ENCODE peak calls at places on chromosomes 5 and 9, in four cellular contexts. T, O, B and S are unnamed samples.

GRCh38 chr5:124948062-124948753 is 201.8 kb upstream of the ZNF608 start:
- DNase-seq in T (no peak), O (peak), B (no peak), S (no peak)

GRCh38 chr9:26685857-26686256 is 206.7 kb downstream of the CAAP1 start:
- DNase-seq in T (no peak), O (no peak), B (peak), S (no peak)

GRCh38 chr9:136231478-136232297 is 13.9 kb downstream of the QSOX2 start:
- DNase-seq in T (no peak), O (no peak), B (no peak), S (no peak)

GRCh38 chr5:87147441-87147840 is 120.2 kb upstream of the RASA1 start:
- DNase-seq in T (no peak), O (peak), B (peak), S (no peak)

GRCh38 chr5:134097221-134097620 is 17.3 kb upstream of the TCF7 start:
- DNase-seq in T (no peak), O (no peak), B (no peak), S (no peak)

GRCh38 chr5:103849934-103850333 is 287.3 kb upstream of the NUDT12 start:
- DNase-seq in T (no peak), O (peak), B (peak), S (no peak)

GRCh38 chr9:2597483-2597882 is 24.1 kb upstream of the VLDLR start:
- DNase-seq in T (no peak), O (no peak), B (peak), S (no peak)

GRCh38 chr5:156534906-156535305 is 207.9 kb downstream of the SGCD start:
- DNase-seq in T (no peak), O (no peak), B (peak), S (no peak)

GRCh38 chr5:173474881-173475287 is 141.6 kb downstream of the BOD1 start:
- DNase-seq in T (no peak), O (peak), B (peak), S (no peak)

GRCh38 chr5:57595530-57596098 is 113.0 kb upstream of the ACTBL2 start:
- DNase-seq in T (no peak), O (no peak), B (no peak), S (no peak)

GRCh38 chr5:162990856-162991497 is 446.4 kb upstream of the CCNG1 start:
- DNase-seq in T (no peak), O (no peak), B (no peak), S (no peak)

GRCh38 chr5:17154211-17154996 is 63.0 kb upstream of the BASP1 start:
- DNase-seq in T (no peak), O (no peak), B (peak), S (no peak)

GRCh38 chr5:173278172-173278571 is 43.2 kb upstream of the NKX2-5 start:
- DNase-seq in T (no peak), O (no peak), B (no peak), S (no peak)

GRCh38 chr9:76107487-76107886 is 217.0 kb downstream of the PCSK5 start:
- DNase-seq in T (no peak), O (no peak), B (no peak), S (no peak)

GRCh38 chr5:148005788-148006520 is 57.8 kb upstream of the SPINK5 start:
- DNase-seq in T (no peak), O (no peak), B (peak), S (peak)

GRCh38 chr9:87029904-87030303 is 82.6 kb upstream of the GAS1 start:
- DNase-seq in T (no peak), O (no peak), B (no peak), S (no peak)

GRCh38 chr9:129069128-129069824 is 11.6 kb upstream of the DOLPP1 start:
- DNase-seq in T (no peak), O (no peak), B (no peak), S (no peak)

GRCh38 chr9:125486576-125486975 is 220.4 kb downstream of the MAPKAP1 start:
- DNase-seq in T (no peak), O (no peak), B (no peak), S (no peak)

GRCh38 chr5:110880413-110880812 is 141.6 kb downstream of the SLC25A46 start:
- DNase-seq in T (no peak), O (peak), B (peak), S (no peak)

GRCh38 chr5:149598966-149599365 is 17.7 kb downstream of the ARHGEF37 start:
- DNase-seq in T (no peak), O (no peak), B (no peak), S (no peak)

GRCh38 chr5:93281980-93282772 is 298.8 kb downstream of the NR2F1-AS1 start:
- DNase-seq in T (no peak), O (no peak), B (no peak), S (no peak)

GRCh38 chr5:93017854-93018253 is 563.2 kb downstream of the NR2F1-AS1 start:
- DNase-seq in T (no peak), O (peak), B (peak), S (no peak)

GRCh38 chr5:129971684-129972083 is 67.4 kb downstream of the CHSY3 start:
- DNase-seq in T (no peak), O (peak), B (no peak), S (no peak)

GRCh38 chr9:6566409-6567139 is 79.0 kb downstream of the GLDC start:
- DNase-seq in T (no peak), O (peak), B (peak), S (no peak)

GRCh38 chr5:71932131-71932635 is 175.1 kb upstream of the MAP1B start:
- DNase-seq in T (no peak), O (peak), B (peak), S (no peak)

GRCh38 chr5:122101636-122102285 is 23.7 kb upstream of the LOX start:
- DNase-seq in T (no peak), O (peak), B (peak), S (no peak)

GRCh38 chr9:134551657-134552348 is 89.8 kb upstream of the COL5A1 start:
- DNase-seq in T (no peak), O (peak), B (peak), S (no peak)

GRCh38 chr5:21154526-21154925 is 1166.5 kb upstream of the CDH18 start:
- DNase-seq in T (no peak), O (no peak), B (no peak), S (no peak)

GRCh38 chr5:27906911-27907590 is 868.7 kb upstream of the CDH9 start:
- DNase-seq in T (no peak), O (no peak), B (no peak), S (no peak)

GRCh38 chr5:106510321-106510720 is 1160.4 kb downstream of the EFNA5 start:
- DNase-seq in T (no peak), O (no peak), B (no peak), S (no peak)

GRCh38 chr5:67058998-67059746 is 137.4 kb downstream of the CD180 start:
- DNase-seq in T (no peak), O (peak), B (no peak), S (peak)

GRCh38 chr9:79060726-79061125 is 511.0 kb upstream of the TLE4 start:
- DNase-seq in T (no peak), O (no peak), B (peak), S (no peak)

GRCh38 chr5:59840200-59840601 is 53.3 kb downstream of the PDE4D start:
- DNase-seq in T (no peak), O (peak), B (peak), S (no peak)

GRCh38 chr5:91339053-91339710 is 43.9 kb downstream of the ARRDC3 start:
- DNase-seq in T (no peak), O (no peak), B (peak), S (no peak)

GRCh38 chr9:97900738-97901565 is 21.3 kb downstream of the TRMO start:
- DNase-seq in T (peak), O (peak), B (peak), S (no peak)

GRCh38 chr5:141734501-141735231 is 52.6 kb upstream of the ARAP3 start:
- DNase-seq in T (peak), O (peak), B (peak), S (peak)

GRCh38 chr5:141725909-141726308 is 43.9 kb upstream of the ARAP3 start:
- DNase-seq in T (no peak), O (no peak), B (no peak), S (no peak)

GRCh38 chr5:141732417-141732816 is 50.4 kb upstream of the ARAP3 start:
- DNase-seq in T (no peak), O (no peak), B (no peak), S (no peak)

GRCh38 chr5:141733198-141733597 is 51.2 kb upstream of the ARAP3 start:
- DNase-seq in T (no peak), O (no peak), B (no peak), S (no peak)

GRCh38 chr5:141729387-141730006 is 47.5 kb upstream of the ARAP3 start:
- DNase-seq in T (no peak), O (no peak), B (no peak), S (no peak)
- H2BK15ac ChIP-seq in T (no peak), O (no peak), B (no peak), S (no peak)

GRCh38 chr9:92637331-92637730 is 32.6 kb downstream of the IPPK start:
- DNase-seq in T (no peak), O (no peak), B (no peak), S (peak)
- H3K9ac ChIP-seq in T (no peak), O (no peak), B (no peak), S (no peak)

DNA sequence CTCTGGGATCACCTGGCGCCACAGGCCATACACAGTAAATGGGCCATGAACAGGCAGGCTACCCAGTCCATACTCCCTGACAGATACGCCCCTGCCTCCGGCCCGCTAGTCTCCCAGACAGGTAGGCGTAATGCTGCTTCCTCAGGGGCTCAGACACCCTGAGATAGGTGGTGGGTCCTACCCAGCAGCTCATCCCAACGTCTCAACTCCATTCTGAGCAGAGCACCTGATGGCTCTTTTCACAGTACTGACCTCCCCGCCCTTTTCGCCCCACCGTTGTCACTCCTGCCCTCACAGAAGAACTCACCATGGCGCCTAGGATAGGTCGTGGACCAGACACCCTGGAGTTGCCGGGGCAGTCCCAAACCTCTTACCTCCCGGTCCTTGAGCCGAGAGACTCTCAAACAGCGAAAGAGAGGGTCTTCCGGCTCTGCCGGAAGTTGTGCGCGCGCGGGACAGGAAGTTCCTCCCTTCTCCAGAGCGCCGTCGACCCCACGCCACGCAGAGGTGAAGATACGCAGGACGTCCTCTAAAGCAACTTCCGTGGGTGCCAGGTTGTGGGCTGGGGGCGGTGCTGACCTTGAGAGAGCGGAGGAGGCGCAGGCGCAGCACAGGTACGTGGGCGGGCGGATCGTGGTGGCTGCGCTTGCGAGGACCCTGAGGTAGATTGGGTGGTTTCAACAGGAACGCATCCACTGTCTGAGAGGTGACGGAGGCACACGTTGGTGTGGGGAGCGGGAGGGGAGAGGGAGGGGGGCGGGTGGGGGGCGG is at the start of gene TMEM161B:
- DNase-seq in T (peak), O (peak), B (peak), S (peak)
- H4K8ac ChIP-seq in T (no peak), O (peak), B (peak), S (no peak)

GRCh38 chr5:10157085-10157669 is 92.5 kb downstream of the ATPSCKMT start:
- DNase-seq in T (no peak), O (no peak), B (no peak), S (peak)
- H2BK15ac ChIP-seq in T (no peak), O (no peak), B (no peak), S (no peak)